ENCODE peak calls at places on chromosomes 1 and 21, in eight cellular contexts. One of them, this sample, is unnamed.
A peak's percentile ranks its signal among the peaks of the same experiment; 100 is the strongest.

GRCh38 chr21:35071347-35071746 is 22.2 kb upstream of the RUNX1 start:
- ATAC-seq in Panc1: no peak
- ATAC-seq in HepG2: no peak
- ATAC-seq in HCT116: no peak
- ATAC-seq in upper lobe of left lung: no peak
- ATAC-seq in K562: no peak
- ATAC-seq in GM12878: no peak
- ATAC-seq in GM23338: no peak
- ATAC-seq in this sample: no peak

GRCh38 chr21:36663033-36663855 is 35.7 kb upstream of the SIM2 start:
- ATAC-seq in upper lobe of left lung: no peak
- ATAC-seq in HCT116: no peak
- ATAC-seq in GM23338: peak; percentile 31
- ATAC-seq in HepG2: no peak
- ATAC-seq in GM12878: no peak
- ATAC-seq in Panc1: no peak
- ATAC-seq in K562: no peak
- ATAC-seq in this sample: no peak

GRCh38 chr1:183871568-183871967 is 66.6 kb downstream of the RGL1 start:
- ATAC-seq in HCT116: no peak
- ATAC-seq in Panc1: no peak
- ATAC-seq in GM23338: no peak
- ATAC-seq in upper lobe of left lung: no peak
- ATAC-seq in K562: no peak
- ATAC-seq in GM12878: no peak
- ATAC-seq in HepG2: no peak
- ATAC-seq in this sample: no peak

GRCh38 chr1:30872033-30872947 is 36.3 kb downstream of the SDC3 start:
- ATAC-seq in HepG2: no peak
- ATAC-seq in upper lobe of left lung: no peak
- ATAC-seq in GM23338: peak; percentile 29
- ATAC-seq in HCT116: peak; percentile 67
- ATAC-seq in GM12878: peak; percentile 16
- ATAC-seq in Panc1: peak; percentile 8
- ATAC-seq in K562: peak; percentile 89
- ATAC-seq in this sample: no peak

GRCh38 chr1:5628416-5628815 is 363.8 kb downstream of the NPHP4 start:
- ATAC-seq in GM23338: no peak
- ATAC-seq in Panc1: no peak
- ATAC-seq in HepG2: no peak
- ATAC-seq in HCT116: no peak
- ATAC-seq in GM12878: no peak
- ATAC-seq in upper lobe of left lung: no peak
- ATAC-seq in K562: no peak
- ATAC-seq in this sample: no peak

GRCh38 chr1:18603212-18603852 is 27.3 kb upstream of the PAX7 start:
- ATAC-seq in HCT116: no peak
- ATAC-seq in HepG2: no peak
- ATAC-seq in upper lobe of left lung: no peak
- ATAC-seq in K562: peak; percentile 33
- ATAC-seq in Panc1: peak; percentile 52
- ATAC-seq in GM12878: no peak
- ATAC-seq in GM23338: peak; percentile 27
- ATAC-seq in this sample: no peak

GRCh38 chr21:37415938-37416337 is 49.4 kb downstream of the DYRK1A start:
- ATAC-seq in GM23338: no peak
- ATAC-seq in HCT116: no peak
- ATAC-seq in K562: peak; percentile 31
- ATAC-seq in HepG2: no peak
- ATAC-seq in Panc1: no peak
- ATAC-seq in upper lobe of left lung: no peak
- ATAC-seq in GM12878: no peak
- ATAC-seq in this sample: no peak

GRCh38 chr1:44664730-44665370 is 9.4 kb downstream of the TMEM53 start:
- ATAC-seq in upper lobe of left lung: no peak
- ATAC-seq in HCT116: no peak
- ATAC-seq in Panc1: no peak
- ATAC-seq in GM23338: no peak
- ATAC-seq in HepG2: no peak
- ATAC-seq in GM12878: peak; percentile 67
- ATAC-seq in K562: no peak
- ATAC-seq in this sample: no peak

GRCh38 chr1:224175615-224176014 is 7.4 kb upstream of the DEGS1 start:
- ATAC-seq in GM23338: peak; percentile 99
- ATAC-seq in K562: peak; percentile 49
- ATAC-seq in GM12878: peak; percentile 22
- ATAC-seq in HCT116: no peak
- ATAC-seq in Panc1: peak; percentile 66
- ATAC-seq in upper lobe of left lung: peak; percentile 75
- ATAC-seq in HepG2: peak; percentile 93
- ATAC-seq in this sample: peak; percentile 77

GRCh38 chr1:5722635-5723157 is 269.5 kb downstream of the NPHP4 start:
- ATAC-seq in HepG2: no peak
- ATAC-seq in HCT116: no peak
- ATAC-seq in K562: no peak
- ATAC-seq in GM12878: no peak
- ATAC-seq in upper lobe of left lung: no peak
- ATAC-seq in GM23338: no peak
- ATAC-seq in Panc1: no peak
- ATAC-seq in this sample: no peak

GRCh38 chr1:21652101-21652936 is 16.8 kb downstream of the RAP1GAP start:
- ATAC-seq in Panc1: peak; percentile 6
- ATAC-seq in HepG2: peak; percentile 18
- ATAC-seq in GM12878: no peak
- ATAC-seq in HCT116: no peak
- ATAC-seq in upper lobe of left lung: no peak
- ATAC-seq in GM23338: peak; percentile 12
- ATAC-seq in K562: no peak
- ATAC-seq in this sample: peak; percentile 12

GRCh38 chr1:58619286-58620054 is 42.4 kb upstream of the TACSTD2 start:
- ATAC-seq in HepG2: peak; percentile 21
- ATAC-seq in HCT116: no peak
- ATAC-seq in GM23338: peak; percentile 24
- ATAC-seq in K562: no peak
- ATAC-seq in upper lobe of left lung: peak; percentile 12
- ATAC-seq in Panc1: no peak
- ATAC-seq in GM12878: no peak
- ATAC-seq in this sample: no peak
- TF ChIP-seq POLR2AphosphoS5 in HepG2: no peak
- TF ChIP-seq POLR2AphosphoS5 in HCT116: no peak
- TF ChIP-seq POLR2AphosphoS5 in GM23338: no peak
- TF ChIP-seq POLR2AphosphoS5 in K562: no peak
- TF ChIP-seq POLR2AphosphoS5 in upper lobe of left lung: no peak
- TF ChIP-seq POLR2AphosphoS5 in Panc1: no peak
- TF ChIP-seq POLR2AphosphoS5 in GM12878: no peak
- TF ChIP-seq POLR2AphosphoS5 in this sample: no peak

DNA sequence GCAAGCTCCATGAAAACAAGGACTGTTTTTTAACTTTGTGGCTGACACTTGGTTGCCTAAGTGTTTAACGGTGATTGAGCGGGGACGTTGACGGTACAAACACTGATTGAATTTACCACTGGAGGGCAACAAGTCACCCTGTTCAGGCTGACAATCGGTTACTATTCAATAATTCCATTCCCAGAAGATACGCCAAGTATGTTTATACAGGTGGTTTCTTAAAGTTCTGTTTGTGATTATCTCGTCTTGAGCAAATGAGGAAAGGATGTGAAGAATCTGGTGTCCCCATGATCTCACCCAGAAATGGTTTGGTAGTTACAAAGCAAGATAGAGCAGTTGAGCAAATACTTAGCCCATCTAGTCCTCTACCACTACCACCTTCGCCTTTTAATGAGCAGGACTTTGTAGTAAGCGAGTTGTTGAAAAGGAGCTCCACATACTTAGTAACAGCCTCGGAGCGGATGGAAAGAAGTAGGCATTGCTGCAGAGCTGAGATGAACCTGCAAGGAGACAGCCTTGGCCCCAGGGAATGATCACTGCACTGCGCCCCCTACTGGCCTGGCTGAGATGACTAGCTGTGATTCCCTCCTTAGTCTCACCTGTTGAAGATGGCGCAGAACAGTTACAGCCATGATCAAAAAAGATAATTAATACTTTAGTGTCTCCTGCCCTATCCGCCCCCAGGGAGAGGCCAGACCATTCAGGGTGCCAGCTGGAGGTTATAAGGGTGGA is 36.3 kb downstream of the IFNAR1 start:
- ATAC-seq in HCT116: peak; percentile 98
- ATAC-seq in upper lobe of left lung: peak; percentile 93
- ATAC-seq in K562: peak; percentile 97
- ATAC-seq in GM12878: peak; percentile 98
- ATAC-seq in GM23338: peak; percentile 95
- ATAC-seq in HepG2: peak; percentile 96
- ATAC-seq in Panc1: peak; percentile 98
- ATAC-seq in this sample: peak; percentile 79
- H3K4me3 ChIP-seq in HCT116: no peak overlapping the region
- H3K4me3 ChIP-seq in upper lobe of left lung: peak overlapping the region; percentile 35
- H3K4me3 ChIP-seq in K562: peak overlapping the region; percentile 23
- H3K4me3 ChIP-seq in GM12878: peak overlapping the region; percentile 29
- H3K4me3 ChIP-seq in GM23338: peak overlapping the region; percentile 34
- H3K4me3 ChIP-seq in HepG2: peak overlapping the region; percentile 27
- H3K4me3 ChIP-seq in Panc1: peak overlapping the region; percentile 46
- H3K4me3 ChIP-seq in this sample: no peak overlapping the region

DNA sequence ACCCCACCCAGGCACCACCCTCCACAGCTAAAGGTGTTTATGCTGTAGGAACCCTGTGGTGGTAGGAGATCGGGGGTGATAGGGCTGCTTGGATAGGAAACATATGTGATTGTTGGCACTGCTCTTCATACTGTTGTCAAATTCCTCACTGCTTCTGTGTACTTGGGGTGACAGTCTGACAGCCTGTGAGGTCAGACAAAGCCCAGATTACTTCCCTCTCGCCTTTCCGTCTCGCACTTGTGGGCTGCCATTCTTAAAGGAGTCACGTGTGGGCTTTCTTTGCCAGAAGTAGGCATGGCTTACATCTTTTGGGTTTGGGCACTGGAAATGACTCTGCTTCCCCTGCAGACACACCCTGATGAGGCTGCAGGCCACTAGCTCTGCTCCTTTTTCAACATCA is 363.8 kb downstream of the DISC1 start:
- ATAC-seq in K562: no peak
- ATAC-seq in Panc1: no peak
- ATAC-seq in upper lobe of left lung: peak; percentile 54
- ATAC-seq in HCT116: no peak
- ATAC-seq in GM23338: no peak
- ATAC-seq in HepG2: no peak
- ATAC-seq in GM12878: no peak
- ATAC-seq in this sample: peak; percentile 60
- TF ChIP-seq POLR2AphosphoS5 in K562: no peak
- TF ChIP-seq POLR2AphosphoS5 in Panc1: no peak
- TF ChIP-seq POLR2AphosphoS5 in upper lobe of left lung: no peak
- TF ChIP-seq POLR2AphosphoS5 in HCT116: no peak
- TF ChIP-seq POLR2AphosphoS5 in GM23338: no peak
- TF ChIP-seq POLR2AphosphoS5 in HepG2: no peak
- TF ChIP-seq POLR2AphosphoS5 in GM12878: no peak
- TF ChIP-seq POLR2AphosphoS5 in this sample: no peak

DNA sequence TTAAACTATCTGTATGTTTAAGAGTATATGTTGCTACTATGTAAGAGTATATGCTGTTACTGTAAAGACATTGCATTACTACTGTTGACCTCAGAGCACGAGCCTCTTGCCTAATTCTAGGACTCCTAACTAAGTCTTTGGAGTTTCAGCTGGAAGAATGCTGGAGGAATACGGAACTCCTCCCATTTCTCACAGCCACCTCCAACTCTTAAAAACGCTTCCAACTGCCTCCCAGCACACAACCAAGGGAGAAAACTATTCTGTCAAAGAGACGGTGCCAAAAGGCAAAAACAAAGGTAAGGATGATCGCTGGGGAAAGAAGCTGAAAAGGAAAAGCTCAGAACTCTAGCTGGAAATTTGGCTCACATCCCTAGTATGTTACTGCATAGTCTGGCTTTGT is at the start of gene FMO2:
- ATAC-seq in HCT116: no peak
- ATAC-seq in upper lobe of left lung: no peak
- ATAC-seq in GM23338: no peak
- ATAC-seq in K562: no peak
- ATAC-seq in HepG2: no peak
- ATAC-seq in Panc1: no peak
- ATAC-seq in GM12878: no peak
- ATAC-seq in this sample: peak; percentile 79
- H3K4me3 ChIP-seq in HCT116: no peak within 1 kb of the TSS
- H3K4me3 ChIP-seq in upper lobe of left lung: peak within 1 kb of the TSS; percentile 39
- H3K4me3 ChIP-seq in GM23338: no peak within 1 kb of the TSS
- H3K4me3 ChIP-seq in K562: no peak within 1 kb of the TSS
- H3K4me3 ChIP-seq in HepG2: no peak within 1 kb of the TSS
- H3K4me3 ChIP-seq in Panc1: no peak within 1 kb of the TSS
- H3K4me3 ChIP-seq in GM12878: no peak within 1 kb of the TSS
- H3K4me3 ChIP-seq in this sample: peak within 1 kb of the TSS; percentile 41

GRCh38 chr21:43919871-43920801 is 55.1 kb downstream of the AGPAT3 start:
- ATAC-seq in K562: no peak
- ATAC-seq in Panc1: no peak
- ATAC-seq in GM23338: peak; percentile 36
- ATAC-seq in HCT116: no peak
- ATAC-seq in GM12878: peak; percentile 63
- ATAC-seq in upper lobe of left lung: no peak
- ATAC-seq in HepG2: peak; percentile 15
- ATAC-seq in this sample: no peak
- TF ChIP-seq POLR2AphosphoS5 in K562: no peak
- TF ChIP-seq POLR2AphosphoS5 in Panc1: no peak
- TF ChIP-seq POLR2AphosphoS5 in GM23338: no peak
- TF ChIP-seq POLR2AphosphoS5 in HCT116: no peak
- TF ChIP-seq POLR2AphosphoS5 in GM12878: peak; percentile 41
- TF ChIP-seq POLR2AphosphoS5 in upper lobe of left lung: no peak
- TF ChIP-seq POLR2AphosphoS5 in HepG2: no peak
- TF ChIP-seq POLR2AphosphoS5 in this sample: no peak

GRCh38 chr1:10530281-10530740 is 55.6 kb downstream of the PEX14 start:
- ATAC-seq in K562: peak; percentile 85
- ATAC-seq in GM23338: peak; percentile 88
- ATAC-seq in GM12878: no peak
- ATAC-seq in upper lobe of left lung: peak; percentile 92
- ATAC-seq in HCT116: peak; percentile 64
- ATAC-seq in Panc1: peak; percentile 53
- ATAC-seq in HepG2: no peak
- ATAC-seq in this sample: no peak
- H3K4me3 ChIP-seq in K562: no peak overlapping the region
- H3K4me3 ChIP-seq in GM23338: peak overlapping the region; percentile 36
- H3K4me3 ChIP-seq in GM12878: no peak overlapping the region
- H3K4me3 ChIP-seq in upper lobe of left lung: peak overlapping the region; percentile 39
- H3K4me3 ChIP-seq in HCT116: no peak overlapping the region
- H3K4me3 ChIP-seq in Panc1: no peak overlapping the region
- H3K4me3 ChIP-seq in HepG2: no peak overlapping the region
- H3K4me3 ChIP-seq in this sample: no peak overlapping the region

DNA sequence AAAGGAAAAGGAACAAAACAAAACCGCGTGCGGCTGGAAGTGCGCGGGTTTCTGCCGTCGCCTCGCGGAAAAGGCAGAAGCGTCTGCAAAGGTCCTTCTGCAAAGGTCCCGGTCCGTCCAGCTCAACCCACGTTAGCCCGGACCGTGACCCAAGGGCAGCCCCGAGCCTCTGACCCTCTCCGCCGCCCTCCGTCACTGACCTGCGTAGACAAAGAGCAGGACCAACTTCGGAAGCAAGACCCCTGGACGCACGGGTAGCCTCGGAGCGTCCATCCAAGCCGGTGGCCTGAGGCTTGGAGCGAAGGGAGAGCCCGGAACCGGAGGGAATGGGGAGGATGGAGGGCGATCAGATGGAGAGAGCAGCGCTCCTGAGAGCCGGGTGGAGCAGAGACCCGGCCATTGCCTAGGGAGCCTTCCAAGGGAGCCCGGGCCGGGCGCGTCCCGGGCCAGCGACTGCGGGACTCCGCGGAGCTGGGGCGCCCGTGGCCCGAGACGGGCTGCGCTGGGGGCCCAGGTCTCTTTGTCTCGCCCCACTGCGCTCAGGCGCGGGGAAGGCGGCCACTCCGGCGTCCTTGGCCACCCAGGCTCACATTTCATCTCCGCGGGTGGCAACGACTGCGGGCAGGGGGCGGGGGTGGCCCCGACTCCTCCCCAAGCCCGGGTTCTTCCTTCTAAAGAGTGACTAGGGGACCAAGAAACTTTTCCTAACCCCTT is at the start of gene CYYR1:
- ATAC-seq in HepG2: no peak
- ATAC-seq in GM12878: no peak
- ATAC-seq in K562: no peak
- ATAC-seq in Panc1: no peak
- ATAC-seq in upper lobe of left lung: peak; percentile 40
- ATAC-seq in HCT116: no peak
- ATAC-seq in GM23338: peak; percentile 92
- ATAC-seq in this sample: no peak
- TF ChIP-seq POLR2AphosphoS5 in HepG2: no peak
- TF ChIP-seq POLR2AphosphoS5 in GM12878: no peak
- TF ChIP-seq POLR2AphosphoS5 in K562: no peak
- TF ChIP-seq POLR2AphosphoS5 in Panc1: no peak
- TF ChIP-seq POLR2AphosphoS5 in upper lobe of left lung: no peak
- TF ChIP-seq POLR2AphosphoS5 in HCT116: no peak
- TF ChIP-seq POLR2AphosphoS5 in GM23338: peak; percentile 58
- TF ChIP-seq POLR2AphosphoS5 in this sample: no peak